ENCODE peak calls at places on chromosomes 5 and 9, in six cellular contexts. W is HCT116, H is uterus, S is H7, G is body of pancreas, V is endodermal cell. L is an unnamed sample.

GRCh38 chr5:146890733-146891440 is 12.3 kb upstream of the PPP2R2B start:
- DNase-seq in W (no peak), V (no peak), S (no peak), H (no peak), G (no peak), L (no peak)

GRCh38 chr9:125008599-125008998 is 67.7 kb upstream of the GOLGA1 start:
- DNase-seq in W (no peak), H (no peak), G (no peak), V (no peak), S (no peak), L (no peak)

GRCh38 chr5:92801921-92802320 is 779.1 kb downstream of the NR2F1-AS1 start:
- DNase-seq in S (no peak), W (no peak), H (no peak), G (no peak), V (no peak), L (no peak)

GRCh38 chr5:32538031-32538547 is 47.3 kb upstream of the SUB1 start:
- DNase-seq in S (no peak), G (no peak), V (no peak), H (no peak), W (no peak), L (no peak)

GRCh38 chr5:137415231-137415681 is 83.9 kb downstream of the SPOCK1 start:
- DNase-seq in V (no peak), G (no peak), W (no peak), H (no peak), S (no peak), L (peak; percentile 56)

GRCh38 chr9:69333716-69334115 is 8.7 kb downstream of the ENTREP1 start:
- DNase-seq in S (no peak), W (no peak), V (no peak), G (no peak), H (no peak), L (no peak)

GRCh38 chr9:133075925-133076324 is 14.1 kb downstream of the CEL start:
- DNase-seq in S (no peak), W (no peak), V (no peak), G (no peak), H (no peak), L (peak; percentile 14)

GRCh38 chr5:74361406-74362358 is 278.8 kb downstream of the ENC1 start:
- DNase-seq in S (no peak), H (no peak), G (no peak), V (no peak), W (no peak), L (no peak)

GRCh38 chr5:123665822-123666371 is 153.9 kb downstream of the CSNK1G3 start:
- DNase-seq in S (no peak), G (no peak), W (peak; percentile 13), V (no peak), H (no peak), L (no peak)

GRCh38 chr5:159309689-159310433 is 20.4 kb downstream of the IL12B start:
- DNase-seq in W (no peak), H (no peak), S (no peak), V (no peak), G (no peak), L (no peak)
- H3K4me3 ChIP-seq in W (no peak overlapping the region), H (no peak overlapping the region), S (no peak overlapping the region), V (peak overlapping the region; percentile 38), G (no peak overlapping the region), L (no peak overlapping the region)

DNA sequence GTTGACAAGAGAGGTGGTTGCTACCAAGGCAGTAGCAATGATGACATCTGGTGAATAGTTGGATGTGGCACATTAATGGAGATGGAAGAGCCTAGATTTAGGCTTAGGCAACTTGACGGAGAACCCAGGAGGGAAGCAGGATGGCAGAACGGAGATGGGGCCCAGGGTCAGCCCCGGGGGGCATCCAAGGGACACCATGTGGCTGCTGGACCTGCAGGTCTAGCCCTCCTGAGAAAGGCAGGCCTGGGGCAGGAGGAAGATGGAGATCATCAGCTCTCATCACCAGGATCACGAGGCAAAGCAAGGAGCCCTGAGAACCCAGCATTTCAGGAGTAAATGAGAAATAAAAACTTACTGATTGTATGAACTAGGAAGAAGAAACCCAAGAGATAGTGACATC is 216.2 kb downstream of the AUH start:
- DNase-seq in S (no peak), G (no peak), W (no peak), V (no peak), H (no peak), L (no peak)
- H3K27me3 ChIP-seq in S (no peaks in the 10 kb centered on the region), G (no peaks in the 10 kb centered on the region), W (no peaks in the 10 kb centered on the region), V (no peaks in the 10 kb centered on the region), H (no peaks in the 10 kb centered on the region), L (no peaks in the 10 kb centered on the region)

GRCh38 chr9:99368341-99369326 is 146.6 kb downstream of the SEC61B start:
- DNase-seq in S (peak; percentile 72), V (no peak), G (peak; percentile 24), W (no peak), H (peak; percentile 49), L (peak; percentile 19)
- H3K4me3 ChIP-seq in S (no peak overlapping the region), V (no peak overlapping the region), G (no peak overlapping the region), W (no peak overlapping the region), H (peak overlapping the region; percentile 26), L (peak overlapping the region; percentile 26)

GRCh38 chr5:141873933-141874261 is 4.3 kb downstream of the PCDH1 start:
- DNase-seq in G (no peak), V (no peak), H (no peak), W (no peak), S (peak; percentile 43), L (no peak)

GRCh38 chr5:141872496-141873356 is 5.5 kb downstream of the PCDH1 start:
- DNase-seq in S (peak; percentile 87), V (peak; percentile 70), G (no peak), W (no peak), H (no peak), L (no peak)

GRCh38 chr5:141870226-141870625 is 8.0 kb downstream of the PCDH1 start:
- DNase-seq in S (peak; percentile 52), G (no peak), V (peak; percentile 55), H (no peak), W (no peak), L (no peak)

GRCh38 chr5:141870871-141871270 is 7.3 kb downstream of the PCDH1 start:
- DNase-seq in V (peak; percentile 17), W (no peak), G (peak; percentile 1), H (no peak), S (peak; percentile 12), L (no peak)

GRCh38 chr5:141871870-141872269 is 6.3 kb downstream of the PCDH1 start:
- DNase-seq in V (peak; percentile 49), G (no peak), H (no peak), S (peak; percentile 40), W (no peak), L (no peak)
- H3K27me3 ChIP-seq in V (no peaks in the 10 kb centered on the region), G (no peaks in the 10 kb centered on the region), H (peaks cover 12% of the 10 kb centered on the region), S (peaks cover 2% of the 10 kb centered on the region), W (no peaks in the 10 kb centered on the region), L (peaks cover 38% of the 10 kb centered on the region)

DNA sequence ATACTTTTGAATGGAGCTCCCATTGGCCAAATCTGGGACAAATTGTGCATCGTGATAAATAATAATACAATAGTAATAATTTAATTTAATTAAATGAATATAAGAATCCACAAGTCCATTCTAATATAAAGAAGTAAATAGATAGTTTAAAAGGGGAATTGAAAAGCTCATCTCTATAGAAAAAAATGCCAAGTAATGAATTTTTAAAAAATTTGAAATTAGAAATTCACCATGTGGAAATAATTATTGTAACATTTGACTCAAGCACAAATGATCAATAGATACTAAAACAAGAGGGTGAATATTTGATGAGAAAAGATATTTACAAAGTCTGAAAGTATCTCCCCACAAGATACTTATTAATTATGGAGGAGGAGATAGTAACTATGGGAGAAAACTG is 467.4 kb downstream of the CETN3 start:
- DNase-seq in V (no peak), H (no peak), G (no peak), W (no peak), S (no peak), L (no peak)
- H3K4me3 ChIP-seq in V (no peak overlapping the region), H (no peak overlapping the region), G (no peak overlapping the region), W (no peak overlapping the region), S (no peak overlapping the region), L (no peak overlapping the region)

GRCh38 chr5:38789777-38790176 is 56.0 kb upstream of the OSMR start:
- DNase-seq in G (no peak), W (no peak), V (no peak), S (no peak), H (no peak), L (no peak)
- H3K27me3 ChIP-seq in G (no peaks in the 10 kb centered on the region), W (no peaks in the 10 kb centered on the region), V (peaks cover 13% of the 10 kb centered on the region), S (no peaks in the 10 kb centered on the region), H (no peaks in the 10 kb centered on the region), L (no peaks in the 10 kb centered on the region)

GRCh38 chr9:135173066-135173465 is 85.6 kb downstream of the OLFM1 start:
- DNase-seq in V (no peak), S (no peak), H (no peak), G (no peak), W (no peak), L (no peak)

GRCh38 chr9:135174981-135175380 is 87.5 kb downstream of the OLFM1 start:
- DNase-seq in V (no peak), H (no peak), G (no peak), W (no peak), S (no peak), L (no peak)

GRCh38 chr9:135174269-135174668 is 86.8 kb downstream of the OLFM1 start:
- DNase-seq in G (no peak), S (no peak), H (no peak), W (no peak), V (no peak), L (no peak)

GRCh38 chr9:135179041-135179440 is 91.6 kb downstream of the OLFM1 start:
- DNase-seq in S (no peak), W (no peak), V (no peak), H (no peak), G (no peak), L (no peak)

GRCh38 chr9:135176284-135176683 is 88.8 kb downstream of the OLFM1 start:
- DNase-seq in G (no peak), S (peak; percentile 54), V (no peak), W (no peak), H (no peak), L (no peak)
- H3K4me3 ChIP-seq in G (no peak overlapping the region), S (no peak overlapping the region), V (no peak overlapping the region), W (no peak overlapping the region), H (no peak overlapping the region), L (no peak overlapping the region)

GRCh38 chr5:126095001-126095400 is 328.2 kb upstream of the GRAMD2B start:
- DNase-seq in S (no peak), H (no peak), V (no peak), W (no peak), G (no peak), L (no peak)
- H3K27me3 ChIP-seq in S (no peaks in the 10 kb centered on the region), H (no peaks in the 10 kb centered on the region), V (no peaks in the 10 kb centered on the region), W (no peaks in the 10 kb centered on the region), G (no peaks in the 10 kb centered on the region), L (no peaks in the 10 kb centered on the region)

GRCh38 chr5:95816803-95817202 is 5.7 kb downstream of the GLRX start:
- DNase-seq in V (no peak), G (no peak), W (no peak), S (no peak), H (no peak), L (no peak)

GRCh38 chr5:95817430-95817829 is 5.1 kb downstream of the GLRX start:
- DNase-seq in V (no peak), W (no peak), G (no peak), H (no peak), S (no peak), L (peak; percentile 20)

GRCh38 chr5:95821110-95822021 is 1.2 kb downstream of the GLRX start:
- DNase-seq in V (no peak), H (no peak), G (no peak), W (no peak), S (no peak), L (no peak)

GRCh38 chr5:95816341-95816740 is 6.2 kb downstream of the GLRX start:
- DNase-seq in W (no peak), V (no peak), S (no peak), H (no peak), G (no peak), L (no peak)

GRCh38 chr5:95818181-95819147 is 4.1 kb downstream of the GLRX start:
- DNase-seq in V (no peak), W (no peak), H (no peak), S (no peak), G (peak; percentile 51), L (no peak)
- H3K4me3 ChIP-seq in V (peak overlapping the region; percentile 29), W (no peak overlapping the region), H (no peak overlapping the region), S (no peak overlapping the region), G (no peak overlapping the region), L (no peak overlapping the region)

L was measured in MG63.